ENCODE peak calls at places on chromosomes 2 and 18, in five cellular contexts. One of them, this sample, is unnamed. For H3K27me3, the result is how much of the 10 kb centered on the place peaks cover.

GRCh38 chr18:76529433-76529811 is 34.4 kb upstream of the ZNF516 start:
- DNase-seq in AG04450: no peak
- DNase-seq in thoracic aorta: no peak
- DNase-seq in transverse colon: no peak
- DNase-seq in K562: no peak
- DNase-seq in this sample: no peak

GRCh38 chr18:75223687-75224347 is 13.2 kb downstream of the TSHZ1 start:
- DNase-seq in AG04450: no peak
- DNase-seq in thoracic aorta: no peak
- DNase-seq in transverse colon: no peak
- DNase-seq in K562: no peak
- DNase-seq in this sample: no peak

GRCh38 chr2:110852541-110853263 is 120.3 kb downstream of the ACOXL start:
- DNase-seq in AG04450: no peak
- DNase-seq in thoracic aorta: no peak
- DNase-seq in transverse colon: no peak
- DNase-seq in K562: no peak
- DNase-seq in this sample: no peak

GRCh38 chr2:112566104-112566503 is 18.3 kb upstream of the CHCHD5 start:
- DNase-seq in AG04450: no peak
- DNase-seq in thoracic aorta: no peak
- DNase-seq in transverse colon: no peak
- DNase-seq in K562: no peak
- DNase-seq in this sample: no peak

GRCh38 chr2:151560289-151560688 is 150.6 kb downstream of the RIF1 start:
- DNase-seq in AG04450: no peak
- DNase-seq in thoracic aorta: no peak
- DNase-seq in transverse colon: no peak
- DNase-seq in K562: peak
- DNase-seq in this sample: no peak

GRCh38 chr18:33755918-33756590 is 178.0 kb downstream of the ASXL3 start:
- DNase-seq in AG04450: peak
- DNase-seq in thoracic aorta: no peak
- DNase-seq in transverse colon: peak
- DNase-seq in K562: no peak
- DNase-seq in this sample: no peak

GRCh38 chr2:179272406-179273192 is 8.0 kb upstream of the SESTD1 start:
- DNase-seq in AG04450: no peak
- DNase-seq in thoracic aorta: no peak
- DNase-seq in transverse colon: no peak
- DNase-seq in K562: no peak
- DNase-seq in this sample: no peak

GRCh38 chr2:121558329-121558728 is 27.6 kb downstream of the RNU4ATAC start:
- DNase-seq in AG04450: no peak
- DNase-seq in thoracic aorta: no peak
- DNase-seq in transverse colon: no peak
- DNase-seq in K562: no peak
- DNase-seq in this sample: no peak

GRCh38 chr2:189318761-189319160 is 122.5 kb upstream of the WDR75 start:
- DNase-seq in AG04450: no peak
- DNase-seq in thoracic aorta: no peak
- DNase-seq in transverse colon: no peak
- DNase-seq in K562: no peak
- DNase-seq in this sample: no peak

DNA sequence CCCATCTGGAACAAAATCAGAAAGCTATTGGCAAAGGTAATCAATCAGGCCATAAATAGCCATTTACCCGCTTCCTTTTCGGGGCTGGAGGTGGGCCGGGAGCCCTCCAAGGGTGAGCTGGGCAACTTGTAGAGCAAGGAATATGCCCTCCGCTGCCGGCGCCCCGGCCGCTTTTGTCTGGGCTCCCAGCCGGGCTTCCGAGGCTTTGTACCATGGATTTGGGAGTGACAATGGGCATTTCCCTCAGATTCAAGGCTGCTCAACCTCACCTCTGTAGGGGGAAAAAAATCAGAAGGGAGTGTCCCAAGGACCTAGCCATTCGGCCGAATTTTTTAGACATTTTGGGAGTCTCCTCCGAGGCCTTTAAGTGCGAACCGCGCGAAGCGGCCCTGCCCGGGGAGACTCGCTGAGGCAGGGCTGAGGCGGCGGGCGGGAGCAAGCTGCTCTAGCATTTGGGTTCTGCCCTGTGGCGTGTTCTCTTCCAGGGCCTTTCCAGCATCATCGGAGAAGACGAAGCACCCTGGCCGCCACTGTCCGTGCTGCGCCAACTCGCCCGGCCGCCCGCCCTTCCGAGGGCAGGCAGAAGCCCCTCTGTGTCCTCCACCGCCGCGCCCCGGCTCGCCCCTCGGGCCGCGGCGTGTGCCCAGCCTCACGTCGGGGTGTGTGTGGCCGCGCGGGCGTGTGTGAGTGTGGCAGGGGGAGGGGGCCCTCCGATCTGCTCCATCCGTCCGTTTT is 975 bp upstream of the HOXD9 start:
- DNase-seq in AG04450: no peak
- DNase-seq in thoracic aorta: no peak
- DNase-seq in transverse colon: no peak
- DNase-seq in K562: no peak
- DNase-seq in this sample: no peak
- H3K27me3 ChIP-seq in AG04450: half or more
- H3K27me3 ChIP-seq in thoracic aorta: half or more
- H3K27me3 ChIP-seq in transverse colon: half or more
- H3K27me3 ChIP-seq in K562: half or more
- H3K27me3 ChIP-seq in this sample: under half

GRCh38 chr2:24482972-24483300 is 8.1 kb upstream of the NCOA1 start:
- DNase-seq in AG04450: no peak
- DNase-seq in thoracic aorta: no peak
- DNase-seq in transverse colon: no peak
- DNase-seq in K562: no peak
- DNase-seq in this sample: no peak
- H3K27ac ChIP-seq in AG04450: no peak
- H3K27ac ChIP-seq in thoracic aorta: no peak
- H3K27ac ChIP-seq in transverse colon: no peak
- H3K27ac ChIP-seq in K562: peak
- H3K27ac ChIP-seq in this sample: no peak

GRCh38 chr2:218272531-218273212 is 2.4 kb downstream of the PNKD start:
- DNase-seq in AG04450: no peak
- DNase-seq in thoracic aorta: peak
- DNase-seq in transverse colon: peak
- DNase-seq in K562: peak
- DNase-seq in this sample: peak
- H3K4me3 ChIP-seq in AG04450: no peak
- H3K4me3 ChIP-seq in thoracic aorta: peak
- H3K4me3 ChIP-seq in transverse colon: no peak
- H3K4me3 ChIP-seq in K562: no peak
- H3K4me3 ChIP-seq in this sample: peak

DNA sequence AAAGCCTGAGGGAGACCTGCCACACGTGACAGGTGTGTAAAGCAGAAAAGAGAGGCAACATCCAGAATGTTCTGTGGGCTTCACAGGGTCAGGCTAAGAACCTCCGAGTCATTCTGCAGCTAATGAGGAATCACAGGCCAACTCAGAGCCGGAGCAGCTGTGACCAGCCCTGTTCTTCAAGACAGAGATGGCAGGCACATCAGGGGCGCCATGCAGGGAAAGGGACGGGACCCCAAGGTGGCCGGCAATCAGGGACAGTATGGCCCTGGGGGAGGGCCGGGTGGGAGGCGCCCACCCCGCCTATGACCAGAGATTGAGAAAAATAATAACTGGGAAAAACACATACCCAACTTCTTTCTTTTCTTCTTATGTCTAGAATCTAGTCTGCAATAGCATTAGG is 316.7 kb upstream of the SALL3 start:
- DNase-seq in AG04450: no peak
- DNase-seq in thoracic aorta: no peak
- DNase-seq in transverse colon: no peak
- DNase-seq in K562: no peak
- DNase-seq in this sample: no peak
- H3K27me3 ChIP-seq in AG04450: under half
- H3K27me3 ChIP-seq in thoracic aorta: under half
- H3K27me3 ChIP-seq in transverse colon: under half
- H3K27me3 ChIP-seq in K562: under half
- H3K27me3 ChIP-seq in this sample: under half

GRCh38 chr2:231601356-231602229 is 8.9 kb downstream of the TEX44 start:
- DNase-seq in AG04450: peak
- DNase-seq in thoracic aorta: peak
- DNase-seq in transverse colon: peak
- DNase-seq in K562: peak
- DNase-seq in this sample: peak
- H3K27ac ChIP-seq in AG04450: no peak
- H3K27ac ChIP-seq in thoracic aorta: no peak
- H3K27ac ChIP-seq in transverse colon: peak
- H3K27ac ChIP-seq in K562: no peak
- H3K27ac ChIP-seq in this sample: peak

GRCh38 chr18:35904389-35905037 is 68.0 kb upstream of the RMP24 start:
- DNase-seq in AG04450: no peak
- DNase-seq in thoracic aorta: no peak
- DNase-seq in transverse colon: no peak
- DNase-seq in K562: no peak
- DNase-seq in this sample: no peak

GRCh38 chr18:35910327-35910726 is 62.2 kb upstream of the RMP24 start:
- DNase-seq in AG04450: no peak
- DNase-seq in thoracic aorta: no peak
- DNase-seq in transverse colon: no peak
- DNase-seq in K562: no peak
- DNase-seq in this sample: no peak

GRCh38 chr18:35905436-35905835 is 67.0 kb upstream of the RMP24 start:
- DNase-seq in AG04450: no peak
- DNase-seq in thoracic aorta: no peak
- DNase-seq in transverse colon: no peak
- DNase-seq in K562: no peak
- DNase-seq in this sample: no peak
- H3K4me3 ChIP-seq in AG04450: no peak
- H3K4me3 ChIP-seq in thoracic aorta: no peak
- H3K4me3 ChIP-seq in transverse colon: no peak
- H3K4me3 ChIP-seq in K562: no peak
- H3K4me3 ChIP-seq in this sample: no peak

DNA sequence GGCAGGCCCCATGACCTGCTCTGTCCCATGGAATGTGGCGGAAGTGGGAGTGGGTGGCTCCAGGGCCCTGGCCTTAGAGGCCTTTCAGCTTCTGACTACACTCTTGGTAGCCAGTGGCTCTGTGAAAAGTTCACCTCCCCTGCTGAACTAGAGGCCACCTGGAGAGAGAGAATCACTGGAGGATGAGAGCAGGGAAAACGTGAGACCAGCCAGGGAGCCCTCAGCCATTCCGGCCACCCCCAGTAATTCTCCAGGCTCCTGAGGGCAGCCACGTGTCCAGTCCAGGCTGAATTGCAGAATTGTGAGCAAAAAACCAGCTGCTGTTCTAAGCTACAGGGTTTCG is 10.5 kb downstream of the COLEC12 start:
- DNase-seq in AG04450: no peak
- DNase-seq in thoracic aorta: no peak
- DNase-seq in transverse colon: no peak
- DNase-seq in K562: no peak
- DNase-seq in this sample: no peak
- H3K27me3 ChIP-seq in AG04450: under half
- H3K27me3 ChIP-seq in thoracic aorta: under half
- H3K27me3 ChIP-seq in transverse colon: under half
- H3K27me3 ChIP-seq in K562: under half
- H3K27me3 ChIP-seq in this sample: under half